ENCODE peak calls at places on chromosomes 7 and 10, in seven cellular contexts. One of them, this sample, is unnamed.

GRCh38 chr7:46357851-46358250 is 436.8 kb upstream of the IGFBP3 start:
- DNase-seq in A549: no peak
- DNase-seq in heart left ventricle: no peak
- DNase-seq in uterus: no peak
- DNase-seq in right lobe of liver: no peak
- DNase-seq in body of pancreas: no peak
- DNase-seq in IMR-90: no peak
- DNase-seq in this sample: no peak

GRCh38 chr10:115861864-115862263 is 411.1 kb downstream of the GFRA1 start:
- DNase-seq in A549: peak
- DNase-seq in heart left ventricle: no peak
- DNase-seq in uterus: no peak
- DNase-seq in right lobe of liver: no peak
- DNase-seq in body of pancreas: no peak
- DNase-seq in IMR-90: peak
- DNase-seq in this sample: no peak

GRCh38 chr7:50941525-50941924 is 158.8 kb upstream of the GRB10 start:
- DNase-seq in A549: no peak
- DNase-seq in heart left ventricle: no peak
- DNase-seq in uterus: no peak
- DNase-seq in right lobe of liver: no peak
- DNase-seq in body of pancreas: no peak
- DNase-seq in IMR-90: no peak
- DNase-seq in this sample: no peak

GRCh38 chr7:82760831-82761230 is 317.3 kb upstream of the CACNA2D1 start:
- DNase-seq in A549: no peak
- DNase-seq in heart left ventricle: no peak
- DNase-seq in uterus: no peak
- DNase-seq in right lobe of liver: no peak
- DNase-seq in body of pancreas: no peak
- DNase-seq in IMR-90: peak
- DNase-seq in this sample: no peak

GRCh38 chr10:93604145-93604544 is 3.1 kb upstream of the RBP4 start:
- DNase-seq in A549: no peak
- DNase-seq in heart left ventricle: no peak
- DNase-seq in uterus: no peak
- DNase-seq in right lobe of liver: no peak
- DNase-seq in body of pancreas: no peak
- DNase-seq in IMR-90: no peak
- DNase-seq in this sample: peak

GRCh38 chr10:117926491-117926890 is 120.2 kb downstream of the RAB11FIP2 start:
- DNase-seq in A549: no peak
- DNase-seq in heart left ventricle: no peak
- DNase-seq in uterus: no peak
- DNase-seq in right lobe of liver: no peak
- DNase-seq in body of pancreas: no peak
- DNase-seq in IMR-90: peak
- DNase-seq in this sample: peak

GRCh38 chr7:33895025-33895804 is 10.1 kb upstream of the BMPER start:
- DNase-seq in A549: peak
- DNase-seq in heart left ventricle: peak
- DNase-seq in uterus: peak
- DNase-seq in right lobe of liver: peak
- DNase-seq in body of pancreas: peak
- DNase-seq in IMR-90: peak
- DNase-seq in this sample: peak

GRCh38 chr10:102509387-102509786 is 5.6 kb downstream of the SUFU start:
- DNase-seq in A549: no peak
- DNase-seq in heart left ventricle: no peak
- DNase-seq in uterus: no peak
- DNase-seq in right lobe of liver: no peak
- DNase-seq in body of pancreas: no peak
- DNase-seq in IMR-90: peak
- DNase-seq in this sample: peak

GRCh38 chr10:103861501-103861900 is 6.1 kb upstream of the SH3PXD2A start:
- DNase-seq in A549: no peak
- DNase-seq in heart left ventricle: no peak
- DNase-seq in uterus: no peak
- DNase-seq in right lobe of liver: no peak
- DNase-seq in body of pancreas: no peak
- DNase-seq in IMR-90: peak
- DNase-seq in this sample: no peak

GRCh38 chr10:15724683-15725082 is 5.0 kb upstream of the ITGA8 start:
- DNase-seq in A549: no peak
- DNase-seq in heart left ventricle: no peak
- DNase-seq in uterus: no peak
- DNase-seq in right lobe of liver: no peak
- DNase-seq in body of pancreas: no peak
- DNase-seq in IMR-90: no peak
- DNase-seq in this sample: no peak

GRCh38 chr7:33425385-33425784 is 296.0 kb downstream of the BBS9 start:
- DNase-seq in A549: no peak
- DNase-seq in heart left ventricle: no peak
- DNase-seq in uterus: no peak
- DNase-seq in right lobe of liver: no peak
- DNase-seq in body of pancreas: no peak
- DNase-seq in IMR-90: no peak
- DNase-seq in this sample: no peak

GRCh38 chr10:91681361-91682276 is 48.7 kb upstream of the PPP1R3C start:
- DNase-seq in A549: no peak
- DNase-seq in heart left ventricle: peak
- DNase-seq in uterus: no peak
- DNase-seq in right lobe of liver: no peak
- DNase-seq in body of pancreas: no peak
- DNase-seq in IMR-90: no peak
- DNase-seq in this sample: no peak

GRCh38 chr10:124530215-124530665 is 68.6 kb downstream of the LHPP start:
- DNase-seq in A549: peak
- DNase-seq in heart left ventricle: peak
- DNase-seq in uterus: peak
- DNase-seq in right lobe of liver: peak
- DNase-seq in body of pancreas: peak
- DNase-seq in IMR-90: peak
- DNase-seq in this sample: peak

GRCh38 chr10:72104472-72105097 is 16.2 kb upstream of the SPOCK2 start:
- DNase-seq in A549: no peak
- DNase-seq in heart left ventricle: no peak
- DNase-seq in uterus: no peak
- DNase-seq in right lobe of liver: no peak
- DNase-seq in body of pancreas: no peak
- DNase-seq in IMR-90: no peak
- DNase-seq in this sample: no peak

GRCh38 chr10:71864861-71865473 is 13.9 kb upstream of the PSAP start:
- DNase-seq in A549: no peak
- DNase-seq in heart left ventricle: no peak
- DNase-seq in uterus: no peak
- DNase-seq in right lobe of liver: no peak
- DNase-seq in body of pancreas: no peak
- DNase-seq in IMR-90: peak
- DNase-seq in this sample: peak

GRCh38 chr7:84248267-84248666 is 53.7 kb upstream of the SEMA3A start:
- DNase-seq in A549: no peak
- DNase-seq in heart left ventricle: no peak
- DNase-seq in uterus: no peak
- DNase-seq in right lobe of liver: no peak
- DNase-seq in body of pancreas: no peak
- DNase-seq in IMR-90: peak
- DNase-seq in this sample: peak

GRCh38 chr7:137535579-137535978 is 192.0 kb upstream of the PTN start:
- DNase-seq in A549: no peak
- DNase-seq in heart left ventricle: no peak
- DNase-seq in uterus: no peak
- DNase-seq in right lobe of liver: no peak
- DNase-seq in body of pancreas: no peak
- DNase-seq in IMR-90: no peak
- DNase-seq in this sample: no peak

DNA sequence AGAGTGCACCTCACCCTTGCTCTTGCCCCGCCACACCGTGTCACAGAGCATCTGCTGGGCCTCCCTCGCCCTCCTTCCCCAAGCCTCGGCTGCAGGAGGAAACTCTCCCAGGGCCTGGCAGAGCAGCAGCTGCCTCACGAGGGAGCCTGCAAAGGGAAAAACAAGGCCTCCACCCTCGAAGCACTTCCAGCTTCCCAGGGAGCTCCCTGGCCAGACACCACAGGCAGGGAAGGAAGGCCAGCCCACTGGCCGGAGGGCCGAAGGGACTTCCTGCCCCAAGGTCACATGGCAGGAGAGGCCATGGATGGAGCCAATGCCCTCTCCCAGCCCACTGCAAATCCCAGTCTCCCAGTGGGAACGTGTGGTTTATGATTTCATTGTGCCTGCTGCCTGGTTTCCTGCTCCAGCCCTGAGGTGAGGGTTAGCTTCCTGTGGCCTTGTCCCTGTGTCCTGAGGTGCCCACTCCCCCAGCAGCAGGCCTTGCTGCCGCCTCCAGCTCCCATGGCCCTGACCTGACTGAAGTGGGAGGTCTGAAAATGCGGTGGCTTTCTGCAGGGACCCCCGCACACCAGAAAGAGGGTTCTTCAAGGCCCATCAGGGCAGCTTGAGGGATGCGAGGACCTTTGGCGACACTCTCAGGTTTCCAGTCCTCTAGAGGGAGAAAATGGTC is 100.5 kb upstream of the PPIF start:
- DNase-seq in A549: no peak
- DNase-seq in heart left ventricle: peak
- DNase-seq in uterus: peak
- DNase-seq in right lobe of liver: peak
- DNase-seq in body of pancreas: no peak
- DNase-seq in IMR-90: no peak
- DNase-seq in this sample: no peak
- H3K4me3 ChIP-seq in A549: no peak
- H3K4me3 ChIP-seq in heart left ventricle: no peak
- H3K4me3 ChIP-seq in uterus: no peak
- H3K4me3 ChIP-seq in right lobe of liver: no peak
- H3K4me3 ChIP-seq in body of pancreas: no peak
- H3K4me3 ChIP-seq in IMR-90: no peak
- H3K4me3 ChIP-seq in this sample: no peak

GRCh38 chr10:70695241-70696030 is 23.1 kb downstream of the ADAMTS14 start:
- DNase-seq in A549: no peak
- DNase-seq in heart left ventricle: no peak
- DNase-seq in uterus: no peak
- DNase-seq in right lobe of liver: peak
- DNase-seq in body of pancreas: no peak
- DNase-seq in IMR-90: no peak
- DNase-seq in this sample: no peak
- TF ChIP-seq POLR2A in A549: no peak
- TF ChIP-seq POLR2A in heart left ventricle: no peak
- TF ChIP-seq POLR2A in uterus: no peak
- TF ChIP-seq POLR2A in right lobe of liver: no peak
- TF ChIP-seq POLR2A in body of pancreas: no peak
- TF ChIP-seq POLR2A in IMR-90: no peak
- TF ChIP-seq POLR2A in this sample: no peak

GRCh38 chr7:43680736-43681135 is 48.6 kb downstream of the COA1 start:
- DNase-seq in A549: no peak
- DNase-seq in heart left ventricle: no peak
- DNase-seq in uterus: no peak
- DNase-seq in right lobe of liver: no peak
- DNase-seq in body of pancreas: no peak
- DNase-seq in IMR-90: no peak
- DNase-seq in this sample: no peak

GRCh38 chr7:43677864-43678263 is 51.5 kb downstream of the COA1 start:
- DNase-seq in A549: no peak
- DNase-seq in heart left ventricle: no peak
- DNase-seq in uterus: no peak
- DNase-seq in right lobe of liver: no peak
- DNase-seq in body of pancreas: no peak
- DNase-seq in IMR-90: no peak
- DNase-seq in this sample: no peak

GRCh38 chr7:43674559-43675436 is 54.5 kb downstream of the COA1 start:
- DNase-seq in A549: peak
- DNase-seq in heart left ventricle: no peak
- DNase-seq in uterus: no peak
- DNase-seq in right lobe of liver: no peak
- DNase-seq in body of pancreas: no peak
- DNase-seq in IMR-90: peak
- DNase-seq in this sample: no peak

GRCh38 chr7:43678315-43678714 is 51.0 kb downstream of the COA1 start:
- DNase-seq in A549: no peak
- DNase-seq in heart left ventricle: no peak
- DNase-seq in uterus: no peak
- DNase-seq in right lobe of liver: no peak
- DNase-seq in body of pancreas: no peak
- DNase-seq in IMR-90: no peak
- DNase-seq in this sample: no peak

DNA sequence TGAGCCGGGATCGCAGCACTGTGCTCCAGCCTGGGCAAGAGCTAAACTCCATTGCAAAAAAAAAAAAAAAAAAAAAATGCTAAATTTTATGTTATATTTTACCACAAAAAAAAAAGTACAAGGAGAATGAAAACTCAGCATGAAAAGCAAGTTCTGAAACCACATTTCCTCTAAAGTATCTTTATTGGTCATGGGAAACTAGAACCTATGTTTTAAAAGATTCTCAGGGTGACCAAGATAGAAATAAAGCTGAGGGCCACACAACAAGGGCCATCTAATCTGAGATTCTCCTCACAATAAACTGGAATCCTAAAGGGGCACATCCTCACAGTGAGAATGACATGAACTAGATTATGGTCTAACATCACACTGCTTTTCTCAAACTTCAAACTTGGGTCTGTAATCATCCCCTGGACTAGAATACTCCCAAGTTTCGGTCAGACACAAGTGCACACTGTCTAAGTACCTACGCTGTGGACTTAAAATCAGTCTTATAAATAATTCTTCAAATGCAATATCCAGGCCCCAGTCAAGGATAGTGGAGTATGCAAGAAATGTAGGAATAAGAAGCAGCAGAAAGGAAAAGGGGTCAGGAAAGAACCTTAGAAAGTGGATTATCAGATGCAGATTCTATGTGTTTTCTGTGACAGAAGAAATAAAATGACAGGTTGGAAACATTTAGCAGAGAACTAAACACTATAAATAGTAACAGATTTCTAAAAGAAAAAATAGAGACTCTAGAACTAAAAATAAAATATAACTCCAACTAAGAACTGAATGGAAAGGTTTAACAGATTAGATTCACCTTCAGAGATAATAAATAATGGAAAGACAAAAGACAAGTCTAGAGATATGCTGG is 49.9 kb downstream of the COA1 start:
- DNase-seq in A549: no peak
- DNase-seq in heart left ventricle: no peak
- DNase-seq in uterus: no peak
- DNase-seq in right lobe of liver: no peak
- DNase-seq in body of pancreas: no peak
- DNase-seq in IMR-90: no peak
- DNase-seq in this sample: no peak
- H3K4me3 ChIP-seq in A549: no peak
- H3K4me3 ChIP-seq in heart left ventricle: no peak
- H3K4me3 ChIP-seq in uterus: no peak
- H3K4me3 ChIP-seq in right lobe of liver: no peak
- H3K4me3 ChIP-seq in body of pancreas: no peak
- H3K4me3 ChIP-seq in IMR-90: no peak
- H3K4me3 ChIP-seq in this sample: no peak

GRCh38 chr7:8411103-8411502 is 22.3 kb upstream of the NXPH1 start:
- DNase-seq in A549: no peak
- DNase-seq in heart left ventricle: no peak
- DNase-seq in uterus: no peak
- DNase-seq in right lobe of liver: no peak
- DNase-seq in body of pancreas: no peak
- DNase-seq in IMR-90: no peak
- DNase-seq in this sample: no peak

GRCh38 chr7:8413600-8413999 is 19.8 kb upstream of the NXPH1 start:
- DNase-seq in A549: no peak
- DNase-seq in heart left ventricle: no peak
- DNase-seq in uterus: no peak
- DNase-seq in right lobe of liver: no peak
- DNase-seq in body of pancreas: no peak
- DNase-seq in IMR-90: no peak
- DNase-seq in this sample: no peak

GRCh38 chr7:8408871-8409270 is 24.5 kb upstream of the NXPH1 start:
- DNase-seq in A549: no peak
- DNase-seq in heart left ventricle: no peak
- DNase-seq in uterus: no peak
- DNase-seq in right lobe of liver: no peak
- DNase-seq in body of pancreas: no peak
- DNase-seq in IMR-90: no peak
- DNase-seq in this sample: no peak
- TF ChIP-seq POLR2A in A549: no peak
- TF ChIP-seq POLR2A in heart left ventricle: no peak
- TF ChIP-seq POLR2A in uterus: no peak
- TF ChIP-seq POLR2A in right lobe of liver: no peak
- TF ChIP-seq POLR2A in body of pancreas: no peak
- TF ChIP-seq POLR2A in IMR-90: no peak
- TF ChIP-seq POLR2A in this sample: no peak